ENCODE peak calls at places on chromosomes 6 and 20, in four cellular contexts. S, O, E and Q are unnamed samples.

GRCh38 chr20:25527949-25528348 is 57.4 kb downstream of the NINL start:
- DNase-seq in S (no peak), O (no peak), E (no peak), Q (no peak)

GRCh38 chr20:25296094-25297093 is 48.5 kb downstream of the PYGB start:
- DNase-seq in S (peak; percentile 37), O (no peak), E (peak; percentile 40), Q (peak; percentile 48)

GRCh38 chr20:63198606-63199005 is 17.3 kb downstream of the YTHDF1 start:
- DNase-seq in S (no peak), O (no peak), E (no peak), Q (no peak)

GRCh38 chr6:152170702-152171667 is 363.5 kb downstream of the ESR1 start:
- DNase-seq in S (peak; percentile 44), O (no peak), E (no peak), Q (peak; percentile 86)

GRCh38 chr20:13289031-13289430 is 68.0 kb downstream of the ISM1 start:
- DNase-seq in S (no peak), O (no peak), E (no peak), Q (no peak)

GRCh38 chr6:34570066-34570833 is 14.1 kb upstream of the SPDEF start:
- DNase-seq in S (no peak), O (no peak), E (no peak), Q (no peak)

GRCh38 chr6:75273009-75273408 is 11.6 kb downstream of the TMEM30A start:
- DNase-seq in S (no peak), O (no peak), E (no peak), Q (no peak)

GRCh38 chr6:34912715-34913464 is 23.8 kb downstream of the ANKS1A start:
- DNase-seq in S (peak; percentile 24), O (no peak), E (no peak), Q (peak; percentile 64)

GRCh38 chr20:49646126-49646525 is 67.6 kb downstream of the B4GALT5 start:
- DNase-seq in S (no peak), O (no peak), E (no peak), Q (no peak)

GRCh38 chr20:63833776-63834544 is 2.9 kb upstream of the ZBTB46 start:
- DNase-seq in S (no peak), O (no peak), E (no peak), Q (no peak)

GRCh38 chr6:7051780-7052440 is 55.9 kb upstream of the RREB1 start:
- DNase-seq in S (peak; percentile 53), O (no peak), E (peak; percentile 63), Q (peak; percentile 59)

GRCh38 chr20:4341804-4342560 is 326.6 kb upstream of the RNF24 start:
- DNase-seq in S (no peak), O (no peak), E (no peak), Q (no peak)

GRCh38 chr6:97705568-97705967 is 422.6 kb upstream of the MMS22L start:
- DNase-seq in S (no peak), O (no peak), E (no peak), Q (no peak)

GRCh38 chr6:150377211-150377781 is 8.5 kb downstream of the IYD start:
- DNase-seq in S (no peak), O (no peak), E (peak; percentile 26), Q (no peak)

GRCh38 chr6:78530208-78530607 is 337.1 kb upstream of the IRAK1BP1 start:
- DNase-seq in S (no peak), O (no peak), E (peak; percentile 36), Q (no peak)

GRCh38 chr6:125220712-125221111 is 67.1 kb downstream of the TPD52L1 start:
- DNase-seq in S (no peak), O (peak; percentile 78), E (no peak), Q (no peak)

GRCh38 chr6:86969573-86969972 is 32.2 kb downstream of the HTR1E start:
- DNase-seq in S (no peak), O (no peak), E (no peak), Q (no peak)

GRCh38 chr6:25057121-25057520 is 121.4 kb upstream of the RIPOR2 start:
- DNase-seq in S (no peak), O (no peak), E (no peak), Q (no peak)

GRCh38 chr6:121614115-121614514 is 178.7 kb downstream of the GJA1 start:
- DNase-seq in S (no peak), O (no peak), E (no peak), Q (no peak)

GRCh38 chr6:45619994-45620471 is 242.3 kb upstream of the SUPT3H start:
- DNase-seq in S (peak; percentile 21), O (no peak), E (no peak), Q (peak; percentile 70)

GRCh38 chr6:142193621-142194020 is 46.6 kb downstream of the VTA1 start:
- DNase-seq in S (no peak), O (no peak), E (no peak), Q (no peak)